ENCODE peak calls at places on chromosomes 2 and 18, in four cellular contexts. One of them, this sample, is unnamed.

GRCh38 chr2:73035899-73036778 is 35.4 kb downstream of the SFXN5 start:
- DNase-seq in body of pancreas: no peak
- DNase-seq in suprapubic skin: no peak
- DNase-seq in transverse colon: no peak
- DNase-seq in this sample: no peak

GRCh38 chr2:133434962-133435668 is 133.1 kb downstream of the NCKAP5 start:
- DNase-seq in body of pancreas: peak; percentile 35
- DNase-seq in suprapubic skin: no peak
- DNase-seq in transverse colon: no peak
- DNase-seq in this sample: no peak

GRCh38 chr2:98396745-98397355 is 47.8 kb upstream of the INPP4A start:
- DNase-seq in body of pancreas: no peak
- DNase-seq in suprapubic skin: no peak
- DNase-seq in transverse colon: no peak
- DNase-seq in this sample: no peak

GRCh38 chr18:48924621-48925601 is 25.9 kb downstream of the SMAD7 start:
- DNase-seq in body of pancreas: no peak
- DNase-seq in suprapubic skin: no peak
- DNase-seq in transverse colon: no peak
- DNase-seq in this sample: no peak

GRCh38 chr2:177545143-177545542 is 152.6 kb downstream of the AGPS start:
- DNase-seq in body of pancreas: no peak
- DNase-seq in suprapubic skin: no peak
- DNase-seq in transverse colon: no peak
- DNase-seq in this sample: no peak

GRCh38 chr2:225889452-225889851 is 489.9 kb downstream of the NYAP2 start:
- DNase-seq in body of pancreas: peak; percentile 5
- DNase-seq in suprapubic skin: no peak
- DNase-seq in transverse colon: no peak
- DNase-seq in this sample: no peak

GRCh38 chr18:58223717-58224424 is 179.8 kb downstream of the NEDD4L start:
- DNase-seq in body of pancreas: peak; percentile 87
- DNase-seq in suprapubic skin: no peak
- DNase-seq in transverse colon: peak; percentile 66
- DNase-seq in this sample: no peak

GRCh38 chr2:53202063-53202462 is 565.5 kb upstream of the CHAC2 start:
- DNase-seq in body of pancreas: peak; percentile 82
- DNase-seq in suprapubic skin: no peak
- DNase-seq in transverse colon: peak; percentile 24
- DNase-seq in this sample: no peak

GRCh38 chr2:75595541-75596395 is 35.0 kb upstream of the EVA1A start:
- DNase-seq in body of pancreas: no peak
- DNase-seq in suprapubic skin: no peak
- DNase-seq in transverse colon: no peak
- DNase-seq in this sample: no peak

GRCh38 chr2:6545795-6546194 is 319.9 kb downstream of the CMPK2 start:
- DNase-seq in body of pancreas: no peak
- DNase-seq in suprapubic skin: no peak
- DNase-seq in transverse colon: no peak
- DNase-seq in this sample: no peak

GRCh38 chr2:57760448-57760847 is 286.2 kb upstream of the VRK2 start:
- DNase-seq in body of pancreas: no peak
- DNase-seq in suprapubic skin: no peak
- DNase-seq in transverse colon: no peak
- DNase-seq in this sample: no peak

DNA sequence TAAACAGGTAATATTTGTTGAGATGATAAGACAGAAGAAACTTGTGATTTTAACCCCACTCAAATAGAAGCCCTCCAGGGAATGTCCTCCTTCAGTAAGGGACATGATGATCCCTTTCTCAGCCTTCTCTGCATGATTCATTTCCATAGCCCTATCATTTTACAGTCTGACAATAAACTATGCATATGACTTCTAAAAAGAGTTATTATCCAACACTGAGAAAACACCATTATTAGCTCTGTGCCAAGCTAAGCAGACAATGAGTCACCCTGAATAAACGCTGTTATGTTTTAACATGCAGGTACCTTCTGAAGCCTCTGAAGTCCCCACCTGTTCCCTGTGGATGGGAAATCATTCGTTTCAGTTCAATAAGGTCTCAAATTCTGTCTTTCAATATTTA is 54.7 kb downstream of the DTNB start:
- DNase-seq in body of pancreas: no peak
- DNase-seq in suprapubic skin: no peak
- DNase-seq in transverse colon: no peak
- DNase-seq in this sample: no peak
- H3K27ac ChIP-seq in body of pancreas: peak overlapping the region; percentile 25
- H3K27ac ChIP-seq in suprapubic skin: peak overlapping the region; percentile 80
- H3K27ac ChIP-seq in transverse colon: no peak overlapping the region
- H3K27ac ChIP-seq in this sample: peak overlapping the region; percentile 71

DNA sequence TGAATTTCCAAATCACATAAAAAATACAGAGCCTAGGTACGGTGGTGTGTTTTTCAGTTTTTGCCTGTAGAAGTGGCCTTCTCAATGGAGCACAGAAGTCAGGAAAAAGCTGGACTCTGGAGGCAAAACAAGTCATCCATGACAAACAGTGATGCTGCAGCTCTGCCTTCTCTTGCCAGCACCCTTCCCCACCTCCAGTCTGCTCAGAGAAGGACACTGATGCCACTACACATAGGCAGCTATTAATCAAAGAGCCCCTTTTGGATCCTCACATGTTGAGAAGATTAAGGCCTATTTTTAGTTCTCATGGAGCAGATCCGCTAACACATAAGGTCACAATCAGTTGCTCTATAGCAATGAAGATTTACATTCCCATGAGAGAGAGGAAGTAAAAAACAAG is 181.6 kb upstream of the GALNT5 start:
- DNase-seq in body of pancreas: no peak
- DNase-seq in suprapubic skin: no peak
- DNase-seq in transverse colon: no peak
- DNase-seq in this sample: no peak
- TF ChIP-seq POLR2A in body of pancreas: no peak
- TF ChIP-seq POLR2A in suprapubic skin: no peak
- TF ChIP-seq POLR2A in transverse colon: no peak
- TF ChIP-seq POLR2A in this sample: no peak

DNA sequence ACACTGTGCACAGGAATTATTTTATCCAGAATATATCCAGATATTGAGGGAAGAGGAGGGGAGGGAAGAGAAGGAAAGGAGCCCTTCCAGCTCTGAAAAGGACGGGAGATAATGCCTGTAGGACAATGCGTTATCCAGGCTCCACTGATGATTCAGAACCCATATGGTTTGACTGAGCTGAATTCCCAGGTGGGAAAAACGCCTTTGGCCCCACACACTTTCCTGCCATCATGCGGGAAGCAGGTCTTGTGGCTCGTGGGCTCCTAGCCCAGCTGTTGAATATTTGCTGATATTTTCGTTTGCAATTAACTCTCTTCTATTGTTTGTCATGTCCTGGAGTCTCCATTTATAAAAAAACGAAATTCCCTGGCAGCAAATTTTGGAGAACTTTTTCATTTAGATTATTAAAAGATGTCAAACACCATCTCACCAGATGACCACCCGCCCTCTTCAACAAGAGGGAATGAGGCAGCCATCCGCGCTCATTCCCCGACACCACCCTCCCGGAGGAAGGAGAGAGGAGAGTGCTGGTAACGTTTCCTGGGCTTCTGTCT is 8.9 kb downstream of the COL6A3 start:
- DNase-seq in body of pancreas: no peak
- DNase-seq in suprapubic skin: no peak
- DNase-seq in transverse colon: no peak
- DNase-seq in this sample: no peak
- H3K27ac ChIP-seq in body of pancreas: no peak overlapping the region
- H3K27ac ChIP-seq in suprapubic skin: peak overlapping the region; percentile 69
- H3K27ac ChIP-seq in transverse colon: peak overlapping the region; percentile 27
- H3K27ac ChIP-seq in this sample: peak overlapping the region; percentile 56

GRCh38 chr2:239311132-239312040 is 89.4 kb downstream of the HDAC4 start:
- DNase-seq in body of pancreas: peak; percentile 52
- DNase-seq in suprapubic skin: peak; percentile 73
- DNase-seq in transverse colon: peak; percentile 35
- DNase-seq in this sample: no peak
- TF ChIP-seq POLR2A in body of pancreas: no peak
- TF ChIP-seq POLR2A in suprapubic skin: no peak
- TF ChIP-seq POLR2A in transverse colon: no peak
- TF ChIP-seq POLR2A in this sample: no peak

DNA sequence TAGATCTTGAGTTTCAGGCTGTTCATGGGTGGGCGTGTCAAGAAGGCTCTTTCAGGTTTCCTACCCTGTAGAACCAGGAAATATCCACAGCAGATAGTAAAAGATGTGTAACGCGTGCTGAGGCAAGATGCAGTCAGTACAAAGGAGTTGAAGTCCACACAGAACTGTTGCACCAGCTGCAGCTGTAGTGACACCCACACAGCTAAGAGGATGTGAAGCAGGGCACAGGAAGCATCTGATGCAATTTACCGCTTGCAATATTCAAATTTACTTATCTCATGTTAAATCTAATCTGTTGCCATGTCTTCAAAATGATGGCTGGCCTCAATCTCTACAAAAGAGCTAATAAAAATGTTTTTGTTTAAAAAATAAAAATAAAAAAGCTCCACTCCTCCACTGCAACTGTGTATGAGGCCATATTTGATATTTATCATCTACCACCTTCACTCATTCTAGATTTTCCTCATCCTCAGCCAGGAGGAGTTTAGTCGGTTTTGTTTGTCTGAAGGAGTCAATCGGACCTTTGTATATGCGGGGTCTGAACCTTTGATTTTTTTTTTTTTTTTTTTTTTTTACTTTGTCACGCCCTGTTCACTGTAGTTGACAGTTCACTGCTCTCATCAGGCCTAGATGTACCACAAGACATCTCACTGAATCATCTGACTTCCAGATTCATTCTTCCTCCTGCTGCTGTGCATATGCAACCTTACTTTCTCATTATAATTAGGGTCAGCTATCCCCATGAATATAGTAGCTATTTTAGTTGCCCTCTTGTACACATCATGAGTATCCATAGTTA is 133.0 kb downstream of the ARHGAP15 start:
- DNase-seq in body of pancreas: no peak
- DNase-seq in suprapubic skin: no peak
- DNase-seq in transverse colon: peak; percentile 14
- DNase-seq in this sample: no peak
- H3K27ac ChIP-seq in body of pancreas: no peak overlapping the region
- H3K27ac ChIP-seq in suprapubic skin: no peak overlapping the region
- H3K27ac ChIP-seq in transverse colon: peak overlapping the region; percentile 30
- H3K27ac ChIP-seq in this sample: no peak overlapping the region

DNA sequence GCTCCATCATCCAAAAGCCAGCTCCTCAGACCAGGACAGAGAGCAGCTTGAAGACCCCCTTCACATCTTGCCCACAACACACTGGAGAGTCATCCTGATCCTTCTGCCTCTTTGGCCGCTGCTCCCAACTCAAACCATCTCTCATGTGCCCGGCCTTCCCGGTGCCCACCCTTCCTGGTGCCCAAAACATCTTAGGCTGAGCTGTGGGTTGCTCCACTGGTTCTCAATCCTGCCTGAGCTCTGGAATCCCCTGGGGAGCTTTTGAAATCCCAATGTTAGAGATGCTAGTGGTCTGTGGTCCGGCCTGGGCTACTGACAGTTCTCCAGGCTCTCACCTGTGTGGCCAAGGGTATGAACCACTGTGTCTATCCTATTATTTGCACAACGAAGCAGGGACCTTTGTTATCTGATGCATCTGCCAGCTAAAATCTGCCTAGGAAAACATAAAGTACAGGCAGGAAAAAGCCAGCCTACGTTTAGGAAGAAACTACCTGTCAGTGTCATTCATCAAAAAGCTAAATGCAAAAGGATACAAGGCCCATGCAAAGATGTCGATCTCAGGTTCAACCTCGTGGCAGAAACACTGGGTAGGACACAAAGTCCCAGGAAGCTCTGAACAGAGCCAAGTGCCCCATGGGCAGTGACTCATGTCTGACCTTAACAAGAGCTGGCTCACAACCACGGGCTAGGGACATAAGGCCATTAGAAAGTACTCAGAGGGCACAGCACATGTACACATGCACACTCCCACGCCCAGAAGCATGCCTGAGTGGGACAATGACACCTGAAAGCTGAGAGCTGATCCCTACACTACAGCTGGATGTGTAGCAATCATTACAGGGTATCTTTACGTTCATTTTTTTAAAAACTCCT is 30.8 kb downstream of the TBC1D8 start:
- DNase-seq in body of pancreas: peak; percentile 98
- DNase-seq in suprapubic skin: peak; percentile 84
- DNase-seq in transverse colon: peak; percentile 78
- DNase-seq in this sample: peak; percentile 9
- TF ChIP-seq POLR2A in body of pancreas: peak; percentile 49
- TF ChIP-seq POLR2A in suprapubic skin: no peak
- TF ChIP-seq POLR2A in transverse colon: no peak
- TF ChIP-seq POLR2A in this sample: no peak

This sample was measured in esophagus squamous epithelium.